ENCODE peak calls at places on chromosomes 1 and 21, in six cellular contexts. W, C, K, T, A and M are unnamed samples.

GRCh38 chr1:208445710-208446702 is 201.8 kb upstream of the PLXNA2 start:
- DNase-seq in W (no peak), C (peak), K (no peak), T (no peak), A (no peak), M (no peak)

GRCh38 chr1:88398338-88398737 is 285.7 kb upstream of the PKN2 start:
- DNase-seq in W (no peak), C (peak), K (no peak), T (no peak), A (no peak), M (no peak)

GRCh38 chr1:79692519-79692918 is 686.0 kb upstream of the ADGRL4 start:
- DNase-seq in W (no peak), C (no peak), K (no peak), T (no peak), A (no peak), M (no peak)

GRCh38 chr1:182781849-182782586 is 7.6 kb upstream of the NPL start:
- DNase-seq in W (peak), C (peak), K (peak), T (peak), A (peak), M (peak)

GRCh38 chr1:110086959-110087358 is 16.5 kb upstream of the ALX3 start:
- DNase-seq in W (no peak), C (no peak), K (no peak), T (no peak), A (no peak), M (no peak)

GRCh38 chr1:44072204-44072603 is 40.9 kb upstream of the SLC6A9 start:
- DNase-seq in W (no peak), C (no peak), K (no peak), T (peak), A (peak), M (no peak)

GRCh38 chr1:44681905-44682900 is 7.7 kb downstream of the ARMH1 start:
- DNase-seq in W (no peak), C (no peak), K (no peak), T (peak), A (no peak), M (no peak)

GRCh38 chr21:36027352-36027751 is 33.0 kb downstream of the SETD4 start:
- DNase-seq in W (no peak), C (no peak), K (no peak), T (no peak), A (no peak), M (peak)

GRCh38 chr1:156528875-156529425 is 28.4 kb upstream of the MEF2D start:
- DNase-seq in W (no peak), C (no peak), K (no peak), T (no peak), A (no peak), M (no peak)

GRCh38 chr21:36725793-36726386 is 27.0 kb downstream of the SIM2 start:
- DNase-seq in W (no peak), C (no peak), K (no peak), T (no peak), A (no peak), M (no peak)

GRCh38 chr1:53615101-53615500 is 123.9 kb downstream of the GLIS1 start:
- DNase-seq in W (no peak), C (no peak), K (no peak), T (no peak), A (no peak), M (no peak)

GRCh38 chr1:28909198-28909597 is 5.2 kb upstream of the EPB41 start:
- DNase-seq in W (no peak), C (no peak), K (no peak), T (no peak), A (no peak), M (no peak)

GRCh38 chr1:30612666-30613065 is 110.7 kb downstream of the MATN1 start:
- DNase-seq in W (peak), C (no peak), K (peak), T (no peak), A (no peak), M (no peak)

GRCh38 chr1:84782311-84782771 is 92.1 kb upstream of the SSX2IP start:
- DNase-seq in W (peak), C (peak), K (no peak), T (peak), A (no peak), M (peak)

GRCh38 chr1:2592672-2593071 is 6.1 kb downstream of the PRXL2B start:
- DNase-seq in W (no peak), C (no peak), K (no peak), T (no peak), A (no peak), M (no peak)

GRCh38 chr1:203325418-203326091 is 20.2 kb downstream of the BTG2 start:
- DNase-seq in W (peak), C (no peak), K (peak), T (peak), A (no peak), M (peak)

GRCh38 chr21:35730325-35730724 is 330.0 kb downstream of the SETD4 start:
- DNase-seq in W (no peak), C (no peak), K (no peak), T (no peak), A (no peak), M (no peak)

GRCh38 chr1:246139745-246140182 is 367.3 kb downstream of the SMYD3 start:
- DNase-seq in W (no peak), C (peak), K (no peak), T (no peak), A (peak), M (no peak)

GRCh38 chr21:31731802-31732537 is at the start of gene SCAF4:
- DNase-seq in W (peak), C (peak), K (peak), T (peak), A (peak), M (peak)

GRCh38 chr1:109650609-109651008 is 5.3 kb upstream of the GSTM4 start:
- DNase-seq in W (no peak), C (no peak), K (no peak), T (no peak), A (no peak), M (no peak)

GRCh38 chr1:156513189-156513588 is 12.6 kb upstream of the MEF2D start:
- DNase-seq in W (no peak), C (no peak), K (no peak), T (no peak), A (no peak), M (no peak)

GRCh38 chr1:77940921-77941570 is 37.8 kb downstream of the FUBP1 start:
- DNase-seq in W (no peak), C (no peak), K (no peak), T (no peak), A (no peak), M (no peak)